ENCODE peak calls at places on chromosomes 12 and 14, in eight cellular contexts. Q, F, B, U, P, M, Z and J are unnamed samples.
A peak's percentile ranks its signal among the peaks of the same experiment; 100 is the strongest.

GRCh38 chr12:2959508-2960431 is 573 bp downstream of the TEAD4 start:
- DNase-seq in Q (peak; percentile 82), F (peak; percentile 28), B (peak; percentile 21), U (peak; percentile 82), P (peak; percentile 45), M (peak; percentile 62), Z (no peak), J (peak; percentile 25)

GRCh38 chr14:25308244-25308643 is 258.3 kb upstream of the STXBP6 start:
- DNase-seq in Q (no peak), F (no peak), B (peak; percentile 23), U (no peak), P (no peak), M (no peak), Z (no peak), J (no peak)

GRCh38 chr12:128617304-128617833 is 206.4 kb downstream of the SLC15A4 start:
- DNase-seq in Q (no peak), F (no peak), B (no peak), U (no peak), P (no peak), M (no peak), Z (no peak), J (no peak)

GRCh38 chr14:79825046-79825521 is 386.2 kb downstream of the DIO2 start:
- DNase-seq in Q (no peak), F (no peak), B (no peak), U (no peak), P (peak; percentile 61), M (peak; percentile 8), Z (no peak), J (peak; percentile 67)

GRCh38 chr12:94618995-94619695 is 31.2 kb downstream of the TMCC3 start:
- DNase-seq in Q (no peak), F (peak; percentile 94), B (no peak), U (no peak), P (peak; percentile 98), M (no peak), Z (no peak), J (peak; percentile 100)

GRCh38 chr12:116339062-116339461 is 61.6 kb upstream of the MED13L start:
- DNase-seq in Q (no peak), F (no peak), B (no peak), U (peak; percentile 66), P (no peak), M (no peak), Z (no peak), J (no peak)

GRCh38 chr12:203462-204260 is 10.3 kb downstream of the SLC6A12 start:
- DNase-seq in Q (no peak), F (no peak), B (no peak), U (no peak), P (no peak), M (peak; percentile 62), Z (no peak), J (no peak)

GRCh38 chr14:95516554-95517209 is at the start of gene SYNE3:
- DNase-seq in Q (peak; percentile 82), F (no peak), B (no peak), U (peak; percentile 85), P (peak; percentile 45), M (peak; percentile 50), Z (no peak), J (no peak)

GRCh38 chr14:74846168-74846567 is 29.8 kb downstream of the PROX2 start:
- DNase-seq in Q (no peak), F (no peak), B (no peak), U (no peak), P (no peak), M (no peak), Z (no peak), J (no peak)

GRCh38 chr12:29428630-29429029 is 47.7 kb upstream of the ERGIC2 start:
- DNase-seq in Q (no peak), F (peak; percentile 66), B (no peak), U (no peak), P (peak; percentile 99), M (no peak), Z (no peak), J (peak; percentile 97)

GRCh38 chr12:6828671-6829531 is 694 bp downstream of the P3H3 start:
- DNase-seq in Q (no peak), F (peak; percentile 50), B (no peak), U (no peak), P (no peak), M (peak; percentile 79), Z (no peak), J (no peak)

GRCh38 chr12:15184484-15184883 is 36.7 kb downstream of the RERG start:
- DNase-seq in Q (no peak), F (no peak), B (no peak), U (no peak), P (no peak), M (no peak), Z (no peak), J (no peak)

DNA sequence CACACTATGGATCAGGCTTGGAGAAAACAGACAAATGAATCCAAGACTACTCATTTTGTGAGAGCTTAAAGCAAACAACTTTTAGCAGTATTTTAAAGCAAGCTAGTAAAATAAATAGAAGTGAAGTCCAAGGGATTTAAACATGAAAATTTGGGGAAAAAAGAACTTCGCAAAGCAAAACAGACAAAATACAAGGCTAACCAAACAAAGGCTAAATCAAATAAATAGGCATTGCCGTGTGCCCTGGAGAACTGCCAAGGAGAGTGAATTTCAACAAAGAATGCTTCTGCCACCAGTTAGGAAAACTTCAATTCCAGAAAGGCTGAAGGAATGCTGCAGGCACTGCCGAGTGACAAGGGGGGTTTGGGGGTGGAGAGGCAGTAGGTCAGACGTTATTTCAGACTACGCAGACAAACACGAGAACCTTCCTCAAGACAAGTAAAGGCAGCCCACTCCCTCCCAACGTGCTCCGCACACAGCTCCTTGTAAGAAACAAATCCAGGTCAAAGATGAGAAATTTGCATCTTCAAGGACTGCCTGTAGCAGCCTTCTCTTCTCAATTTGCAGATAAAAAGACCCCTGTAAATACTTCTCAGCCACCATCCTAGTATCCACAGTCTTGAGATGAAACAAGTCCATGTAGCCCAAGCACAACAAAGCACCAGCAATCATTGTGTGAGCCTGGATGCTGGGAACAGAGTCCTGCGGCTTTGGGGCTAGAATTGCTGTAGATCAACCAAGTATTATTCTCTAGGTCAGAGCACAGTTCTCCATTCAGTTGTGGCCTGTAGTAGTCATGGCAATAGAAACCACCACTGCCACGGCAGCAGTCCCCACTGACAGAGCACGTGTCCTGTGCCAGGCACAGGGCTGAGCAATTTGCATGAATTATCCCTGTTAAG is 43.3 kb downstream of the EFCAB11 start:
- DNase-seq in Q (no peak), F (peak; percentile 48), B (peak; percentile 91), U (no peak), P (peak; percentile 40), M (peak; percentile 35), Z (no peak), J (no peak)
- H3K4me3 ChIP-seq in Q (peak overlapping the region; percentile 10), F (no peak overlapping the region), B (peak overlapping the region; percentile 60), U (no peak overlapping the region), P (no peak overlapping the region), M (no peak overlapping the region), Z (no peak overlapping the region), J (no peak overlapping the region)

DNA sequence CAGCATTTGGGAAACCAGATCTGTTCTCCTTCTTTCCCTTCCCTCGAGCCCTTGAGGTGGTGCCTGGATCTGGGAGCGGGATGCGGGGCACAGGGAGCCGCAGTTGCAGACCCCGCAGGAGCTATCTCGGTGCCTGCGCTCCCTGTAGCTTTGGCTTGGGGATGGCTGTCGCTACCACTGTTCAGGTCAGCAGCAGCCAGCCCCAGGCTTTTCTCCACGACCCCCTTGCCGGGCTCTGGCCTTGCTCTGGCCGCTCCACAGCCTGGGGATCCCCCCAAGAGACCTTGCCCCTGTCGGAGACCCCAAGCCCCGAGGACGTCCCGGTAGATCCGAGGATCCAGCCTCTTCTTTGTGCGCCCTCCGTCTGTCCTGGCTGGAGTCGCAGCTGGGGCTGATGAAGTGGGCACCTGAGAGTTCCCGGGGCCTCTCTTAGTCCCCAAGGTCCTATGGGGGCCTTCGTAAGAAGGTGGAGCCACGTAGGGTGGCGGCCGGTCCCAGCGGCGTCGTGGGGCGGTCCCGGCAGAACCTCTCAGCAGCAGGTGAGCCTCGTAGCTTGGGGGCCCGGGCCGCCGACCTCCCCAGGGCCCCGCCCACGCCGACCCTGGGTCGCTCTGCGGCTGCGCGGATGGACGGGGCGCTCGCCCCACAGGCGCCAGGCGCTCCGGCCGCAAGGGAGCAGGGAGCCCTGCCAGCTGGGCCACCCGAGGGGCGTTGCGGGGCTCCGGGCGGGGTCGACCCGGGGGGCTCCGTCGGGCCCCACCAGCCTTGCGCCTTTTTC is 1.3 kb downstream of the DDN start:
- DNase-seq in Q (no peak), F (no peak), B (no peak), U (no peak), P (peak; percentile 33), M (peak; percentile 40), Z (no peak), J (no peak)
- H3K27me3 ChIP-seq in Q (no peaks in the 10 kb centered on the region), F (peaks cover 6% of the 10 kb centered on the region), B (peaks cover 10% of the 10 kb centered on the region), U (peaks cover 47% of the 10 kb centered on the region), P (no peaks in the 10 kb centered on the region), M (no peaks in the 10 kb centered on the region), Z (peaks cover 32% of the 10 kb centered on the region), J (peaks cover 5% of the 10 kb centered on the region)

GRCh38 chr12:109714913-109715244 is 1.3 kb downstream of the FAM222A start:
- DNase-seq in Q (no peak), F (no peak), B (no peak), U (no peak), P (no peak), M (no peak), Z (no peak), J (no peak)
- H3K4me3 ChIP-seq in Q (peak overlapping the region; percentile 83), F (no peak overlapping the region), B (peak overlapping the region; percentile 74), U (peak overlapping the region; percentile 65), P (peak overlapping the region; percentile 78), M (no peak overlapping the region), Z (no peak overlapping the region), J (no peak overlapping the region)

DNA sequence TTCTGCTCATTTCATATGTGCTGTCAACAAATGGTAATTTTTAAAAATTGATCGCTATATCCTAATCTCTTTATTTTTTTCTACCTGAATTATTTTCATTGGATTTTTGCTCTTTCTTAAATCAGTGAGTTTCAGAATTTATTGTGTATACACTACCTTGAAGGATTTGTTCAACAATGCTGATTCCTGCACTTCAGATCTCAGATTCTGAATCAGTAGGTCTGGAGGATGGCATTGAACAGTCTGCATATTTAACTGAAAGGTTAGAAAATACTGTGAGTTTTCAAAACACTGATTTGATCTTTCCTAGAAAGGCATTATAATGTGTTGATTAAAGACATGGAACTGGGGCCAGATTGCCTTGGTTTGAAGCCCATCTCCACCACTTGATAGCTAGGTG is 1.6 kb downstream of the G2E3 start:
- DNase-seq in Q (no peak), F (no peak), B (no peak), U (no peak), P (no peak), M (no peak), Z (no peak), J (no peak)
- H3K27me3 ChIP-seq in Q (no peaks in the 10 kb centered on the region), F (no peaks in the 10 kb centered on the region), B (no peaks in the 10 kb centered on the region), U (no peaks in the 10 kb centered on the region), P (no peaks in the 10 kb centered on the region), M (no peaks in the 10 kb centered on the region), Z (no peaks in the 10 kb centered on the region), J (no peaks in the 10 kb centered on the region)